ENCODE peak calls at places on chromosomes 11 and 22, in four cellular contexts. One of them, this sample, is unnamed.

GRCh38 chr11:73221451-73221850 is 3.4 kb downstream of the P2RY2 start:
- DNase-seq in K562: no peak
- DNase-seq in HepG2: peak
- DNase-seq in GM12878: no peak
- DNase-seq in this sample: no peak

GRCh38 chr11:86143429-86144030 is 74.6 kb upstream of the PICALM start:
- DNase-seq in K562: peak
- DNase-seq in HepG2: no peak
- DNase-seq in GM12878: no peak
- DNase-seq in this sample: no peak

GRCh38 chr11:130536106-130537040 is 87.9 kb downstream of the ADAMTS15 start:
- DNase-seq in K562: no peak
- DNase-seq in HepG2: no peak
- DNase-seq in GM12878: no peak
- DNase-seq in this sample: no peak

GRCh38 chr22:41262250-41262765 is 21.6 kb upstream of the CHADL start:
- DNase-seq in K562: no peak
- DNase-seq in HepG2: no peak
- DNase-seq in GM12878: no peak
- DNase-seq in this sample: no peak

GRCh38 chr22:35703861-35704584 is 13.6 kb upstream of the APOL5 start:
- DNase-seq in K562: no peak
- DNase-seq in HepG2: no peak
- DNase-seq in GM12878: no peak
- DNase-seq in this sample: no peak

GRCh38 chr22:27011717-27012116 is 354.3 kb downstream of the MIAT start:
- DNase-seq in K562: no peak
- DNase-seq in HepG2: no peak
- DNase-seq in GM12878: no peak
- DNase-seq in this sample: no peak

GRCh38 chr22:43881091-43882061 is 10.4 kb downstream of the PNPLA5 start:
- DNase-seq in K562: no peak
- DNase-seq in HepG2: no peak
- DNase-seq in GM12878: no peak
- DNase-seq in this sample: no peak

GRCh38 chr11:77175869-77176539 is 48.0 kb downstream of the MYO7A start:
- DNase-seq in K562: no peak
- DNase-seq in HepG2: no peak
- DNase-seq in GM12878: no peak
- DNase-seq in this sample: no peak

GRCh38 chr22:25582946-25583345 is 18.5 kb downstream of the GRK3 start:
- DNase-seq in K562: no peak
- DNase-seq in HepG2: peak
- DNase-seq in GM12878: no peak
- DNase-seq in this sample: no peak

GRCh38 chr11:130448416-130449068 is at the start of gene ADAMTS15:
- DNase-seq in K562: no peak
- DNase-seq in HepG2: peak
- DNase-seq in GM12878: no peak
- DNase-seq in this sample: peak

GRCh38 chr22:44254811-44255210 is 57.9 kb downstream of the SHISAL1 start:
- DNase-seq in K562: no peak
- DNase-seq in HepG2: no peak
- DNase-seq in GM12878: no peak
- DNase-seq in this sample: no peak

GRCh38 chr11:134643115-134643514 is 231.1 kb upstream of the B3GAT1 start:
- DNase-seq in K562: no peak
- DNase-seq in HepG2: no peak
- DNase-seq in GM12878: no peak
- DNase-seq in this sample: no peak

GRCh38 chr11:44905131-44905866 is 45.4 kb downstream of the TP53I11 start:
- DNase-seq in K562: no peak
- DNase-seq in HepG2: no peak
- DNase-seq in GM12878: no peak
- DNase-seq in this sample: no peak

GRCh38 chr11:68322031-68322388 is 9.6 kb downstream of the LRP5 start:
- DNase-seq in K562: no peak
- DNase-seq in HepG2: no peak
- DNase-seq in GM12878: no peak
- DNase-seq in this sample: no peak

GRCh38 chr22:48238018-48238915 is 1475.8 kb downstream of the TBC1D22A start:
- DNase-seq in K562: no peak
- DNase-seq in HepG2: no peak
- DNase-seq in GM12878: no peak
- DNase-seq in this sample: peak

GRCh38 chr22:17910561-17911311 is 113.6 kb downstream of the MICAL3 start:
- DNase-seq in K562: peak
- DNase-seq in HepG2: no peak
- DNase-seq in GM12878: no peak
- DNase-seq in this sample: no peak

GRCh38 chr11:130411223-130411622 is 17.2 kb downstream of the ADAMTS8 start:
- DNase-seq in K562: no peak
- DNase-seq in HepG2: no peak
- DNase-seq in GM12878: no peak
- DNase-seq in this sample: no peak

GRCh38 chr11:116895053-116895757 is 57.8 kb upstream of the APOA1 start:
- DNase-seq in K562: peak
- DNase-seq in HepG2: no peak
- DNase-seq in GM12878: no peak
- DNase-seq in this sample: peak

GRCh38 chr11:73012121-73012863 is 129.8 kb downstream of the FCHSD2 start:
- DNase-seq in K562: no peak
- DNase-seq in HepG2: no peak
- DNase-seq in GM12878: no peak
- DNase-seq in this sample: no peak

GRCh38 chr11:100269511-100269910 is 417.6 kb upstream of the ARHGAP42 start:
- DNase-seq in K562: no peak
- DNase-seq in HepG2: no peak
- DNase-seq in GM12878: no peak
- DNase-seq in this sample: no peak

GRCh38 chr22:21866821-21867527 is 471 bp downstream of the MAPK1 start:
- DNase-seq in K562: peak
- DNase-seq in HepG2: no peak
- DNase-seq in GM12878: no peak
- DNase-seq in this sample: peak

GRCh38 chr11:27886765-27887328 is 186.6 kb upstream of the BDNF start:
- DNase-seq in K562: no peak
- DNase-seq in HepG2: no peak
- DNase-seq in GM12878: no peak
- DNase-seq in this sample: no peak

GRCh38 chr11:68569357-68569756 is 108.8 kb downstream of the PPP6R3 start:
- DNase-seq in K562: no peak
- DNase-seq in HepG2: no peak
- DNase-seq in GM12878: peak
- DNase-seq in this sample: no peak

GRCh38 chr11:103364687-103365086 is 255.5 kb downstream of the DYNC2H1 start:
- DNase-seq in K562: no peak
- DNase-seq in HepG2: no peak
- DNase-seq in GM12878: no peak
- DNase-seq in this sample: no peak

GRCh38 chr11:73297231-73297590 is 10.9 kb upstream of the ARHGEF17 start:
- DNase-seq in K562: no peak
- DNase-seq in HepG2: no peak
- DNase-seq in GM12878: no peak
- DNase-seq in this sample: no peak

GRCh38 chr22:47014946-47015345 is 252.5 kb downstream of the TBC1D22A start:
- DNase-seq in K562: no peak
- DNase-seq in HepG2: no peak
- DNase-seq in GM12878: no peak
- DNase-seq in this sample: no peak

GRCh38 chr11:13955971-13956421 is 6.5 kb upstream of the SPON1 start:
- DNase-seq in K562: peak
- DNase-seq in HepG2: peak
- DNase-seq in GM12878: no peak
- DNase-seq in this sample: peak

GRCh38 chr11:47946682-47947575 is 33.4 kb upstream of the PTPRJ start:
- DNase-seq in K562: peak
- DNase-seq in HepG2: no peak
- DNase-seq in GM12878: no peak
- DNase-seq in this sample: no peak

GRCh38 chr11:47941907-47942558 is 38.3 kb upstream of the PTPRJ start:
- DNase-seq in K562: peak
- DNase-seq in HepG2: peak
- DNase-seq in GM12878: no peak
- DNase-seq in this sample: no peak

GRCh38 chr11:47944555-47945128 is 35.7 kb upstream of the PTPRJ start:
- DNase-seq in K562: peak
- DNase-seq in HepG2: no peak
- DNase-seq in GM12878: no peak
- DNase-seq in this sample: no peak

GRCh38 chr11:47948137-47948536 is 32.2 kb upstream of the PTPRJ start:
- DNase-seq in K562: peak
- DNase-seq in HepG2: no peak
- DNase-seq in GM12878: no peak
- DNase-seq in this sample: no peak

GRCh38 chr11:47943721-47944554 is 36.4 kb upstream of the PTPRJ start:
- DNase-seq in K562: peak
- DNase-seq in HepG2: no peak
- DNase-seq in GM12878: no peak
- DNase-seq in this sample: peak
- TF ChIP-seq CBX5 in K562: no peak
- TF ChIP-seq CBX5 in HepG2: no peak
- TF ChIP-seq CBX5 in GM12878: no peak
- TF ChIP-seq CBX5 in this sample: no peak

GRCh38 chr22:42258126-42258525 is 12.3 kb downstream of the TCF20 start:
- DNase-seq in K562: no peak
- DNase-seq in HepG2: no peak
- DNase-seq in GM12878: no peak
- DNase-seq in this sample: no peak

GRCh38 chr22:42263944-42264343 is 6.5 kb downstream of the TCF20 start:
- DNase-seq in K562: no peak
- DNase-seq in HepG2: no peak
- DNase-seq in GM12878: no peak
- DNase-seq in this sample: no peak

GRCh38 chr22:42265321-42265720 is 5.1 kb downstream of the TCF20 start:
- DNase-seq in K562: no peak
- DNase-seq in HepG2: no peak
- DNase-seq in GM12878: no peak
- DNase-seq in this sample: no peak

GRCh38 chr22:42261266-42261665 is 9.2 kb downstream of the TCF20 start:
- DNase-seq in K562: no peak
- DNase-seq in HepG2: no peak
- DNase-seq in GM12878: no peak
- DNase-seq in this sample: no peak

GRCh38 chr22:42262964-42263363 is 7.5 kb downstream of the TCF20 start:
- DNase-seq in K562: peak
- DNase-seq in HepG2: no peak
- DNase-seq in GM12878: peak
- DNase-seq in this sample: no peak
- TF ChIP-seq YY1 in K562: no peak
- TF ChIP-seq YY1 in HepG2: no peak
- TF ChIP-seq YY1 in GM12878: no peak
- TF ChIP-seq YY1 in this sample: no peak

GRCh38 chr11:60926500-60926899 is 2.2 kb downstream of the TMEM132A start:
- DNase-seq in K562: no peak
- DNase-seq in HepG2: no peak
- DNase-seq in GM12878: no peak
- DNase-seq in this sample: no peak
- TF ChIP-seq RAD21 in K562: no peak
- TF ChIP-seq RAD21 in HepG2: no peak
- TF ChIP-seq RAD21 in GM12878: no peak
- TF ChIP-seq RAD21 in this sample: no peak

DNA sequence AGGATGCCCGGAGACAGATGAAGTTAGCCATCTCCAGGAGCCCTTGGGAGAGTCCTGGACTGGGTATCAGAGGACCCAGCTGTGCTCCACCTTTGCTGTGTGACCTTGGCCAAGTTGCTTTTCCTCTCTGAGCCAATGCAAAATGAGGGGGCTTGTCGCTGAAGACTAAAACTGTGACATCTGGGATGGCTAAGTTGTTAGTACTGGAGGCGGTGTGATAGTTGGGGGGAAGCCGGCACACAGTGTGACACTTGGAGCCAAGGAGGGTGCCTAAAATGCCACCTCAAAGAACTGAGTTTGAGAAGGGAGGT is 481 bp downstream of the INPP5J start:
- DNase-seq in K562: no peak
- DNase-seq in HepG2: no peak
- DNase-seq in GM12878: no peak
- DNase-seq in this sample: no peak
- TF ChIP-seq CBX5 in K562: no peak
- TF ChIP-seq CBX5 in HepG2: no peak
- TF ChIP-seq CBX5 in GM12878: no peak
- TF ChIP-seq CBX5 in this sample: no peak

This sample was measured in H1.